ENCODE peak calls at places on chromosomes 5 and 9, in four cellular contexts. F is HCT116, Z is brain microvascular endothelial cell, P is cardiac fibroblast. B is an unnamed sample.

GRCh38 chr5:15376803-15377202 is 123.2 kb upstream of the FBXL7 start:
- DNase-seq in P (peak; percentile 49), F (no peak), Z (no peak), B (no peak)

GRCh38 chr5:68319316-68320093 is 103.9 kb downstream of the PIK3R1 start:
- DNase-seq in F (no peak), P (peak; percentile 66), Z (peak; percentile 74), B (peak; percentile 36)

GRCh38 chr5:168712280-168712924 is 133.2 kb upstream of the PANK3 start:
- DNase-seq in Z (peak; percentile 95), F (peak; percentile 65), P (peak; percentile 99), B (peak; percentile 97)

GRCh38 chr5:10633271-10634049 is 69.6 kb downstream of the ANKRD33B start:
- DNase-seq in Z (no peak), F (no peak), P (no peak), B (no peak)

GRCh38 chr5:346229-346935 is 24.9 kb downstream of the AHRR start:
- DNase-seq in Z (no peak), P (no peak), F (no peak), B (no peak)

GRCh38 chr5:54589786-54590185 is 72.2 kb downstream of the SNX18 start:
- DNase-seq in Z (no peak), F (no peak), P (no peak), B (no peak)

GRCh38 chr5:78545406-78545805 is 103.2 kb downstream of the LHFPL2 start:
- DNase-seq in Z (no peak), F (no peak), P (no peak), B (no peak)

GRCh38 chr5:10691826-10692785 is 68.9 kb downstream of the DAP start:
- DNase-seq in P (peak; percentile 75), Z (peak; percentile 71), F (no peak), B (peak; percentile 69)

GRCh38 chr5:2008851-2009629 is 126.3 kb upstream of the IRX4 start:
- DNase-seq in P (no peak), Z (no peak), F (no peak), B (no peak)

GRCh38 chr9:71793386-71794105 is 25.2 kb upstream of the CEMIP2 start:
- DNase-seq in F (no peak), Z (peak; percentile 52), P (peak; percentile 30), B (peak; percentile 62)

GRCh38 chr5:92659246-92659645 is 921.8 kb downstream of the NR2F1-AS1 start:
- DNase-seq in P (no peak), F (no peak), Z (no peak), B (no peak)

GRCh38 chr5:143562935-143563334 is 159.4 kb upstream of the NR3C1 start:
- DNase-seq in F (no peak), P (peak; percentile 95), Z (peak; percentile 85), B (peak; percentile 97)

GRCh38 chr5:96562614-96563013 is 99.6 kb upstream of the CAST start:
- DNase-seq in Z (peak; percentile 77), P (peak; percentile 84), F (no peak), B (peak; percentile 47)

GRCh38 chr5:141928051-141928450 is 4.4 kb downstream of the DELE1 start:
- DNase-seq in Z (no peak), P (no peak), F (no peak), B (no peak)

GRCh38 chr5:1037123-1037670 is 28.6 kb downstream of the NKD2 start:
- DNase-seq in Z (no peak), P (no peak), F (no peak), B (no peak)

GRCh38 chr9:92655366-92655765 is 14.6 kb downstream of the IPPK start:
- DNase-seq in F (no peak), Z (no peak), P (no peak), B (no peak)

GRCh38 chr5:174589011-174589410 is 135.4 kb upstream of the MSX2 start:
- DNase-seq in P (no peak), F (no peak), Z (no peak), B (no peak)

GRCh38 chr5:151348789-151349188 is 1.4 kb upstream of the SLC36A2 start:
- DNase-seq in F (no peak), Z (no peak), P (no peak), B (no peak)

GRCh38 chr5:101678494-101679193 is 617.4 kb downstream of the SLCO4C1 start:
- DNase-seq in P (peak; percentile 62), Z (peak; percentile 56), F (peak; percentile 59), B (peak; percentile 61)

GRCh38 chr9:112093147-112093874 is 81.8 kb downstream of the SUSD1 start:
- DNase-seq in P (no peak), Z (no peak), F (no peak), B (no peak)

GRCh38 chr5:2751592-2752021 is at the start of gene IRX2:
- DNase-seq in Z (no peak), F (no peak), P (peak; percentile 87), B (peak; percentile 81)

GRCh38 chr5:82494942-82495341 is 216.8 kb upstream of the RPS23 start:
- DNase-seq in F (no peak), Z (no peak), P (peak; percentile 40), B (peak; percentile 14)

GRCh38 chr5:110342683-110343082 is 383.8 kb downstream of the TMEM232 start:
- DNase-seq in P (no peak), F (no peak), Z (no peak), B (no peak)

GRCh38 chr5:16378762-16379161 is 86.8 kb downstream of the ZNF622 start:
- DNase-seq in P (no peak), Z (no peak), F (no peak), B (no peak)

GRCh38 chr9:13264788-13265187 is 14.7 kb downstream of the MPDZ start:
- DNase-seq in P (no peak), F (no peak), Z (no peak), B (peak; percentile 62)

DNA sequence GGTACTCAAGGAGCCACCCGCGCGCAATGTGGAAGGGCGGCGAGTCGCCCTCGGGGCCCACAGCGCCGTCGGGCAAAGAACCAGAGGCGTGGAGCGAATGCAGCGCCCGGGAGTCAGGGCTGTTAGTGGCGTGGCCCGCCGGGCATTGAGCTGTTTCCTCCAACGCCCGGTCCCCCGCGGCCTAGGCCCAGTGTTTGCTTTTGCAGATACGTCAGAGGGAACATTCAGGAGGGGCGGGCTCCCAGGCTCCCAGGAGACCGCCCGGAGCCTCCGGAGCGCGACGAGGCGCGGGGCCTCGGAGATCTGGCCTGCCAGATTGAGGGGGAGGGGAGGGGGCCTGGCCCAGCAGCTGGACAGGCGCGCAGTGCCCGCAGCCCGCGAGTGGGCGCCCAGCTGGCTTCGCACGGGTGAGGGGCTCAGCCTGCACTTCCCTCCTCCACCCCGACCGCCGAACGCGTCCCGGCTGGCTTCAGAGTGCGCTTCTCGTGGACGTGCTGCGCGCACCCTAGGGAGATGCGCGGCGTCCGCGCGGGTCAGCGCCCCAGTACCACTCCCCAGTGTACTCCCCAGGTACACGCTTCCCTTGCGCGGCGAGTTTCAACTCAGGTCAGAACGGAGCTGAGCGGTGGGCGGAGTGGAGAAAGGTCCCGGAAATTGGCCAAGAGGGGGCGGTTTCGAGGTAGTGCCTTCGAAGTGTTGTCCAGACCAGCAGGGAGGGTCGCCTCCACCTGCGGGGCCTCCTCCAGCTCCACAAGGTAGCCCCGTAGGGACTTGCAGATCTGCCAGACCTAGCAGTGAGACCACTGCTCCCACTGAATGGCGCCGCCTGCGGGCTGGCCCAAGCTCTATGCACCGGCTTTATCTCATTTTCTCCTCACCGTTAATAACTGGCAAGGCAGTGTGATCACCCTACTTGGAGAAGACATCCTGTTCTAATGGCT is 130.4 kb downstream of the TMEM174 start:
- DNase-seq in Z (no peak), F (no peak), P (no peak), B (no peak)
- TF ChIP-seq CTCF in Z (peak; percentile 68), F (no peak), P (no peak), B (no peak)

GRCh38 chr9:116842658-116843057 is 155.6 kb downstream of the TRIM32 start:
- DNase-seq in P (no peak), Z (no peak), F (no peak), B (no peak)
- TF ChIP-seq CTCF in P (no peak), Z (no peak), F (peak; percentile 30), B (no peak)

GRCh38 chr5:133779828-133780475 is 167.6 kb upstream of the FSTL4 start:
- DNase-seq in F (no peak), Z (no peak), P (no peak), B (no peak)
- TF ChIP-seq CTCF in F (peak; percentile 21), Z (no peak), P (no peak), B (no peak)

GRCh38 chr9:74001382-74001781 is 495.8 kb upstream of the RORB start:
- DNase-seq in F (no peak), P (no peak), Z (no peak), B (no peak)

GRCh38 chr9:74007833-74008232 is 489.3 kb upstream of the RORB start:
- DNase-seq in F (no peak), Z (no peak), P (no peak), B (no peak)

DNA sequence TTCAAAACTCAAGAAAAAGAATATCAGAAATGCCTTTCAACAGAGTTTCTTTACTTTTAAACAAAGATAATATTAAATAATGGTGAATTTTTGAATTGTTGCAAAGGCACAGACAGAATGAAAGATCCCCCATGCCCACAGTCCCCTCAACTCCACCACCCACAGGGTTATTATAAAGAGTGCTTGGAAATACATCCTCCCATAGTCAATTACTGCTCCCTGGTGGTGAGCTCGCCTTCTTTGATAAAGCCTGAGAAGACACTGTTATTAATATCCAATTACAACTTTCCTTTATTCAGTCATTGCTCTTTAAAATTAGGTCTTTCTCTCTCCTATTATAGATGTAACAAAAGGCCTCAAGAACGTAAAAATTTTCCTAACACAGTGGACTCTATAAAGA is 490.2 kb upstream of the RORB start:
- DNase-seq in F (no peak), P (no peak), Z (no peak), B (peak; percentile 19)
- TF ChIP-seq CTCF in F (no peak), P (no peak), Z (peak; percentile 42), B (peak; percentile 28)

GRCh38 chr5:165039748-165040147 is 1534.3 kb downstream of the MAT2B start:
- DNase-seq in F (no peak), Z (no peak), P (no peak), B (no peak)
- TF ChIP-seq CTCF in F (no peak), Z (no peak), P (no peak), B (no peak)

B was measured in fibroblast of the aortic adventitia.